ENCODE peak calls at places on chromosomes 12 and 14, in five cellular contexts. G is A549, H is stomach, E is sigmoid colon, Z is uterus. P is an unnamed sample. For H3K4me1, the result is how much of the 10 kb centered on the place peaks cover.

GRCh38 chr12:99529966-99530365 is 117.6 kb upstream of the GARIN6 start:
- DNase-seq in H (no peak), Z (no peak), E (no peak), G (no peak), P (no peak)

GRCh38 chr12:26736563-26737486 is 96.2 kb downstream of the ITPR2 start:
- DNase-seq in G (no peak), H (no peak), E (no peak), Z (no peak), P (no peak)

GRCh38 chr12:105409881-105410471 is 79.5 kb downstream of the C12orf75 start:
- DNase-seq in E (no peak), G (no peak), Z (peak), H (peak), P (no peak)

GRCh38 chr14:33655421-33655820 is 295.5 kb downstream of the EGLN3 start:
- DNase-seq in H (no peak), E (no peak), G (no peak), Z (no peak), P (no peak)

GRCh38 chr12:95975491-95975890 is 20.7 kb downstream of the HAL start:
- DNase-seq in H (no peak), Z (no peak), E (no peak), G (no peak), P (no peak)

GRCh38 chr12:50110127-50110761 is 1.8 kb upstream of the COX14 start:
- DNase-seq in G (peak), E (peak), Z (no peak), H (peak), P (no peak)

GRCh38 chr12:98743362-98743953 is 98.4 kb downstream of the APAF1 start:
- DNase-seq in G (peak), H (no peak), Z (no peak), E (no peak), P (peak)

GRCh38 chr12:1529862-1530591 is 64.4 kb downstream of the FBXL14 start:
- DNase-seq in G (no peak), H (no peak), E (peak), Z (no peak), P (no peak)

GRCh38 chr14:82449926-82450325 is 916.3 kb upstream of the SEL1L start:
- DNase-seq in G (no peak), H (no peak), Z (no peak), E (no peak), P (no peak)

GRCh38 chr12:42299392-42300308 is 26.2 kb downstream of the ZCRB1 start:
- DNase-seq in Z (no peak), H (no peak), E (no peak), G (peak), P (no peak)

GRCh38 chr12:88784166-88784565 is 203.9 kb upstream of the KITLG start:
- DNase-seq in G (no peak), H (no peak), E (no peak), Z (no peak), P (no peak)

GRCh38 chr14:72081139-72081538 is 148.9 kb downstream of the RGS6 start:
- DNase-seq in G (no peak), Z (no peak), H (no peak), E (no peak), P (no peak)

GRCh38 chr12:72570601-72571000 is 298.4 kb downstream of the TRHDE start:
- DNase-seq in E (no peak), G (peak), H (no peak), Z (no peak), P (no peak)

GRCh38 chr12:62803756-62804155 is 131.2 kb downstream of the PPM1H start:
- DNase-seq in E (no peak), G (no peak), Z (no peak), H (no peak), P (no peak)

DNA sequence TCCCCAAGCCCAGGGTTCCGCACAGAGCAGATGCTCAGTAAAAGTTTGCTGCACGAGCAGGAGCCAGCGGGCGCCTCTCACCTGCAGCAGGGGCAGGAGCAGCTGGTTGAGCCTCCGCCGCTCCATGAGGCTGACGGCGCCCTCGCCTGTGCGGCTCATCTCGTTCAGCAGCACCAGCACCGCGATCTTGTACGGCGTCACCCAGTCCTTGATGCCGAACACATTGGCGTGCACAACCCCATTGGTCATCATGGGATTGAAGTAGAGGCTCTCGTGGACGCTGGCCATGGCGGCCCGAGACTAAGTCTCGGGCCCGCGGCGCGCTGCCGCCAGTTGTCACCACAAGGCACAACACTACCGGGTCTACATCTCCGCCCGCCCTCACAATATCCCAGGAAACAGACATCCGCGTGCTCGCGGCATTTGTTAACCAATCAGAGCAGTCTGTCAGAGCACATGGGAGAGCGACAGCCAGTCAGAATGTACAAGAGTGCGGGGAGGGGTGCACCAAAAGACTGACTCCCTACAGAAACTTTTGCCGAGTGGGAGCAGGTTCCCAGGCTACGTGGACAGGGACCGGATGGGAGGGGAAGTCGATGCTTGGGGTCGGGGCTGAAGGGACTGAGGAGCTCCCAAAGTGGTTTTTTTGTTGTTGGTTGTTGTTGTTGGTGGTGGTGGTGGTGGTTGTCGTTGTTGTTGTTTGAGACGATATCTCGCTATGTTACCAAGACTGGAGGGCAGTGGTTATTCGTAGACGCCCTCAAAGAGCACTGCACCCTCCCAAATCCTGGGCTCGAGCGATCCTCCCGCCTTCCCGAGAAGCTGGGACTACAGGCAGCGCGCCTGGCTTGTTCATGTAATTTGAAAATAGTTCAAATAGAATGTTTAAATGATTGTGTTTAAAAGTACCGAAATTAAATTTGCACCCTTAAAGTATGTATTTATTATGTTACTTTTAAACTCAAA is at the start of gene ANAPC5:
- DNase-seq in G (peak), Z (peak), E (peak), H (peak), P (peak)
- TF ChIP-seq CTCF in G (no peak), Z (no peak), E (no peak), H (no peak), P (peak)

DNA sequence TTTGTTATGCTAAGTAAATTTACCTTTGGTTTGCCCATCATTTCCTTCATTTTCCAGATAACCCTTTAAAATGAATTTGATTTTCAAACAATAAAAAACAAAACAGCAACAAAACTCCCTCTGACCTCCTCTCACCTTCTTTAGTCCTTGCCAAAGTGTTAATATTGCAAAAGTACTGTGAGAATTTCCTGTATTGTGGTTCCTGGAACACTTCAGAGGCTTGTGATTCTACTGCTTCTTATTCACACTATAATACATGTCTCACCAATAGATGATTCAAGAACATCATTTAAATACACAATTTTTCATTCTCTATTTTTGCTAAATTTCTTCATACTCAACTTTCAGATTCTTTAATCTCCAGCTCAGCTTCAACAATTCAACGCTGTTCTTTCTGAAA is at the start of gene KLRD1:
- DNase-seq in Z (no peak), G (no peak), E (no peak), H (no peak), P (no peak)
- H3K4me1 ChIP-seq in Z (under half), G (under half), E (under half), H (under half), P (under half)

GRCh38 chr12:14937689-14938088 is 648 bp downstream of the ERP27 start:
- DNase-seq in G (no peak), Z (no peak), H (no peak), E (no peak), P (no peak)
- TF ChIP-seq CTCF in G (no peak), Z (no peak), H (no peak), E (no peak), P (peak)

GRCh38 chr12:13197526-13198141 is 1.1 kb downstream of the EMP1 start:
- DNase-seq in H (no peak), E (peak), G (no peak), Z (peak), P (no peak)

GRCh38 chr12:13198921-13199320 is 2.4 kb downstream of the EMP1 start:
- DNase-seq in G (no peak), E (no peak), Z (peak), H (no peak), P (no peak)

GRCh38 chr12:13198240-13198639 is 1.7 kb downstream of the EMP1 start:
- DNase-seq in G (no peak), Z (no peak), H (no peak), E (no peak), P (no peak)

GRCh38 chr12:13203028-13203922 is 6.7 kb downstream of the EMP1 start:
- DNase-seq in Z (peak), H (no peak), E (peak), G (peak), P (peak)

GRCh38 chr12:13200841-13201240 is 4.3 kb downstream of the EMP1 start:
- DNase-seq in Z (no peak), H (no peak), E (no peak), G (no peak), P (no peak)
- H3K4me1 ChIP-seq in Z (under half), H (under half), E (under half), G (under half), P (under half)

DNA sequence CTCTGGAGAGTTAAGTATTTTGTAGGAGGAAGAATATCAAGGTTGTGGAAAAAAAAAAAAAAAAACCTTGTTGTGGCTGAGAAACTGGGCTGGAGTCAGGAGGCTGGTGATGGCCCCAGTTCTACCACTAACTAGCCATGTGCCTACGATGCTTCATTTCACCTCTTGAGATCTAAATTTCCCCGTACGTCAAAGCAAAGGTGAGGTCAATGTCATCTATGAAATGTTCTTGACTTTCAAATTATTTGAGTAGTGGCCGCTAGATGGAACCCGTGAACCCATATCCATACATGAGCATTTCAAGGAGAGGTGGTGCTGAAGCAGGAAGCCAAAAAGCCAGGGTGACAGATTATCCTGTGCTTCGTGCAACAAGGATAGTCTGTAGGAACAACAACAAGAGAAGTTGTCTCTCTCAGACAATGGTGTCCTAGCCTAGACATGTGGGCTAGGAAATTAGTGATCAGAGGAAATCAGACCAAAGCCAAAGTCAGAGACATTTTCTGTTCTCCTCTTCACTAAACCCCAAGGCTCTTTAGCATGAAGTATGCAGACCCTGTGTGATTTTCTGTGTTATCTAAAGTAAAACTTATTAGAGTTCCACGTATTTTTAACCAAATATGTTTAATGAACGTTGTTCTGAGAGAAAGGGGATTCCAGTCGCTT is 95.5 kb upstream of the ETV6 start:
- DNase-seq in Z (peak), G (peak), H (peak), E (peak), P (peak)
- TF ChIP-seq CTCF in Z (peak), G (peak), H (peak), E (peak), P (peak)

GRCh38 chr12:19190292-19191031 is 60.9 kb downstream of the PLEKHA5 start:
- DNase-seq in E (no peak), G (no peak), Z (no peak), H (no peak), P (no peak)
- H3K4me1 ChIP-seq in E (under half), G (under half), Z (under half), H (under half), P (under half)

GRCh38 chr12:132279930-132280329 is 49.5 kb downstream of the GALNT9 start:
- DNase-seq in H (no peak), Z (no peak), G (no peak), E (no peak), P (no peak)

GRCh38 chr12:132279184-132279889 is 50.1 kb downstream of the GALNT9 start:
- DNase-seq in G (peak), E (peak), Z (no peak), H (peak), P (no peak)

GRCh38 chr12:132280436-132280835 is 49.0 kb downstream of the GALNT9 start:
- DNase-seq in E (no peak), G (no peak), H (no peak), Z (no peak), P (no peak)

GRCh38 chr12:132282031-132282949 is 47.1 kb downstream of the GALNT9 start:
- DNase-seq in G (no peak), Z (no peak), H (no peak), E (no peak), P (no peak)

GRCh38 chr12:132281021-132281420 is 48.4 kb downstream of the GALNT9 start:
- DNase-seq in H (no peak), E (no peak), G (no peak), Z (no peak), P (no peak)
- TF ChIP-seq CTCF in H (no peak), E (no peak), G (no peak), Z (no peak), P (no peak)

GRCh38 chr14:23380197-23381016 is 3.6 kb downstream of the CMTM5 start:
- DNase-seq in Z (no peak), H (no peak), G (no peak), E (no peak), P (no peak)
- H3K4me1 ChIP-seq in Z (under half), H (under half), G (under half), E (under half), P (under half)